ENCODE peak calls at places on chromosomes 13 and 19, in nine cellular contexts. D is psoas muscle, S is T1000, X is NCI-H1105, A is HTR-8/SVneo, K is HL-60, B is OCI-LY7, E is T47D, O is HFF-Myc. F is an unnamed sample.

GRCh38 chr13:48222358-48223015 is 10.5 kb upstream of the ITM2B start:
- DNase-seq in X (no peak), A (no peak), B (no peak), O (no peak), E (no peak), D (peak; percentile 67), K (peak; percentile 82), S (no peak), F (no peak)

GRCh38 chr13:110538632-110539031 is 22.9 kb downstream of the RAB20 start:
- DNase-seq in O (no peak), E (no peak), X (no peak), D (no peak), K (no peak), S (no peak), A (no peak), B (no peak), F (no peak)

GRCh38 chr13:45055902-45056648 is 64.2 kb upstream of the GTF2F2 start:
- DNase-seq in E (no peak), O (peak; percentile 70), K (no peak), D (no peak), S (no peak), A (no peak), X (no peak), B (no peak), F (no peak)

GRCh38 chr13:59259416-59260000 is 904.2 kb downstream of the DIAPH3 start:
- DNase-seq in K (no peak), S (no peak), A (no peak), X (no peak), E (no peak), D (no peak), O (no peak), B (no peak), F (no peak)

GRCh38 chr13:98026457-98026857 is 73.0 kb downstream of the IPO5 start:
- DNase-seq in S (no peak), A (no peak), B (no peak), K (no peak), E (no peak), D (no peak), X (no peak), O (no peak), F (no peak)

GRCh38 chr19:33465834-33466233 is 55.8 kb downstream of the PEPD start:
- DNase-seq in E (no peak), X (no peak), S (no peak), D (no peak), O (no peak), B (no peak), A (no peak), K (no peak), F (no peak)

GRCh38 chr13:83890358-83890757 is 8.1 kb upstream of the SLITRK1 start:
- DNase-seq in A (no peak), K (no peak), B (no peak), O (no peak), D (no peak), S (no peak), X (no peak), E (no peak), F (no peak)

GRCh38 chr19:1911098-1911497 is 5.9 kb downstream of the ADAT3 start:
- DNase-seq in O (no peak), E (no peak), S (no peak), D (no peak), X (no peak), K (no peak), B (no peak), A (no peak), F (no peak)

GRCh38 chr19:39970424-39970673 is 616 bp upstream of the PSMC4 start:
- DNase-seq in A (no peak), K (no peak), E (peak; percentile 13), D (no peak), O (no peak), X (peak; percentile 63), B (no peak), S (no peak), F (peak; percentile 42)

GRCh38 chr13:112053167-112053743 is 13.7 kb upstream of the SOX1 start:
- DNase-seq in X (no peak), D (no peak), E (no peak), K (no peak), O (no peak), A (no peak), S (no peak), B (no peak), F (no peak)

GRCh38 chr19:9407827-9408226 is 27.5 kb downstream of the ZNF266 start:
- DNase-seq in S (no peak), K (no peak), A (no peak), B (no peak), D (no peak), E (no peak), O (no peak), X (no peak), F (no peak)

GRCh38 chr19:48615145-48616040 is 517 bp upstream of the FAM83E start:
- DNase-seq in X (no peak), S (no peak), A (no peak), K (no peak), O (no peak), B (no peak), E (no peak), D (no peak), F (no peak)

GRCh38 chr13:40456397-40456958 is 210.0 kb downstream of the FOXO1 start:
- DNase-seq in X (no peak), B (no peak), O (no peak), S (no peak), K (no peak), E (no peak), A (no peak), D (no peak), F (no peak)

GRCh38 chr19:45444318-45445041 is 20.8 kb upstream of the ERCC1 start:
- DNase-seq in K (peak; percentile 68), A (peak; percentile 72), E (peak; percentile 60), S (peak; percentile 72), B (peak; percentile 85), O (no peak), D (peak; percentile 97), X (peak; percentile 48), F (peak; percentile 37)

GRCh38 chr19:33325920-33326319 is 23.6 kb upstream of the CEBPA start:
- DNase-seq in X (no peak), O (no peak), D (peak; percentile 87), S (no peak), B (no peak), E (no peak), K (no peak), A (no peak), F (no peak)

GRCh38 chr13:113094410-113094800 is 11.2 kb upstream of the F7 start:
- DNase-seq in K (no peak), O (no peak), S (no peak), E (no peak), A (no peak), B (no peak), D (peak; percentile 50), X (no peak), F (no peak)

GRCh38 chr13:31207630-31208549 is 8.1 kb downstream of the B3GLCT start:
- DNase-seq in A (no peak), B (no peak), D (peak; percentile 66), E (no peak), O (no peak), X (peak; percentile 44), K (no peak), S (no peak), F (no peak)

GRCh38 chr19:27765397-27765796 is 1447.6 kb downstream of the UQCRFS1 start:
- DNase-seq in B (no peak), A (no peak), D (no peak), X (no peak), S (no peak), K (no peak), E (no peak), O (no peak), F (no peak)

GRCh38 chr13:100443998-100444328 is 144.6 kb downstream of the GGACT start:
- DNase-seq in X (no peak), S (no peak), A (no peak), O (no peak), D (no peak), B (no peak), K (no peak), E (no peak), F (no peak)

GRCh38 chr13:97946951-97947588 is 6.4 kb upstream of the IPO5 start:
- DNase-seq in B (no peak), E (no peak), O (peak; percentile 25), K (no peak), A (peak; percentile 54), D (no peak), S (peak; percentile 20), X (no peak), F (no peak)

GRCh38 chr13:30705672-30706071 is 29.7 kb upstream of the ALOX5AP start:
- DNase-seq in B (no peak), K (no peak), X (no peak), A (no peak), D (no peak), O (no peak), E (no peak), S (no peak), F (no peak)

GRCh38 chr19:56538761-56539263 is at the start of gene ZFP28:
- DNase-seq in D (peak; percentile 90), E (peak; percentile 42), K (peak; percentile 63), O (no peak), X (no peak), S (no peak), A (peak; percentile 77), B (no peak), F (peak; percentile 88)